ENCODE peak calls at places on chromosomes 7 and 10, in seven cellular contexts. One of them, this sample, is unnamed.

GRCh38 chr7:12801107-12801506 is 113.7 kb downstream of the ARL4A start:
- DNase-seq in activated T-cell treated with anti-CD3 and anti-CD28 coated beads for 48 hours: no peak
- DNase-seq in stimulated activated CD4-positive, alpha-beta T cell treated with anti-CD3 and anti-CD28 coated beads, Interleukin-1b, Interleukin-23, amount 100 ng/mL, for 1 hour: no peak
- DNase-seq in AG09309: no peak
- DNase-seq in EL: no peak
- DNase-seq in Panc1: no peak
- DNase-seq in heart left ventricle: no peak
- DNase-seq in this sample: no peak

GRCh38 chr7:21443149-21443841 is 15.4 kb downstream of the SP4 start:
- DNase-seq in activated T-cell treated with anti-CD3 and anti-CD28 coated beads for 48 hours: no peak
- DNase-seq in stimulated activated CD4-positive, alpha-beta T cell treated with anti-CD3 and anti-CD28 coated beads, Interleukin-1b, Interleukin-23, amount 100 ng/mL, for 1 hour: no peak
- DNase-seq in AG09309: no peak
- DNase-seq in EL: no peak
- DNase-seq in Panc1: no peak
- DNase-seq in heart left ventricle: no peak
- DNase-seq in this sample: no peak

GRCh38 chr7:30804078-30804661 is 33.0 kb downstream of the MINDY4 start:
- DNase-seq in activated T-cell treated with anti-CD3 and anti-CD28 coated beads for 48 hours: no peak
- DNase-seq in stimulated activated CD4-positive, alpha-beta T cell treated with anti-CD3 and anti-CD28 coated beads, Interleukin-1b, Interleukin-23, amount 100 ng/mL, for 1 hour: no peak
- DNase-seq in AG09309: peak; percentile 83
- DNase-seq in EL: peak; percentile 95
- DNase-seq in Panc1: no peak
- DNase-seq in heart left ventricle: no peak
- DNase-seq in this sample: no peak

GRCh38 chr7:128221929-128222403 is 19.1 kb upstream of the LEP start:
- DNase-seq in activated T-cell treated with anti-CD3 and anti-CD28 coated beads for 48 hours: no peak
- DNase-seq in stimulated activated CD4-positive, alpha-beta T cell treated with anti-CD3 and anti-CD28 coated beads, Interleukin-1b, Interleukin-23, amount 100 ng/mL, for 1 hour: no peak
- DNase-seq in AG09309: peak; percentile 13
- DNase-seq in EL: peak; percentile 88
- DNase-seq in Panc1: no peak
- DNase-seq in heart left ventricle: no peak
- DNase-seq in this sample: no peak

GRCh38 chr10:94549221-94549620 is 3.6 kb downstream of the HELLS start:
- DNase-seq in activated T-cell treated with anti-CD3 and anti-CD28 coated beads for 48 hours: no peak
- DNase-seq in stimulated activated CD4-positive, alpha-beta T cell treated with anti-CD3 and anti-CD28 coated beads, Interleukin-1b, Interleukin-23, amount 100 ng/mL, for 1 hour: no peak
- DNase-seq in AG09309: no peak
- DNase-seq in EL: no peak
- DNase-seq in Panc1: no peak
- DNase-seq in heart left ventricle: no peak
- DNase-seq in this sample: no peak

GRCh38 chr10:33134011-33134751 is 176.2 kb upstream of the ITGB1 start:
- DNase-seq in activated T-cell treated with anti-CD3 and anti-CD28 coated beads for 48 hours: peak; percentile 67
- DNase-seq in stimulated activated CD4-positive, alpha-beta T cell treated with anti-CD3 and anti-CD28 coated beads, Interleukin-1b, Interleukin-23, amount 100 ng/mL, for 1 hour: no peak
- DNase-seq in AG09309: peak; percentile 88
- DNase-seq in EL: peak; percentile 96
- DNase-seq in Panc1: peak; percentile 95
- DNase-seq in heart left ventricle: no peak
- DNase-seq in this sample: peak; percentile 71

GRCh38 chr10:26292058-26292457 is 75.5 kb downstream of the GAD2 start:
- DNase-seq in activated T-cell treated with anti-CD3 and anti-CD28 coated beads for 48 hours: no peak
- DNase-seq in stimulated activated CD4-positive, alpha-beta T cell treated with anti-CD3 and anti-CD28 coated beads, Interleukin-1b, Interleukin-23, amount 100 ng/mL, for 1 hour: no peak
- DNase-seq in AG09309: no peak
- DNase-seq in EL: no peak
- DNase-seq in Panc1: no peak
- DNase-seq in heart left ventricle: no peak
- DNase-seq in this sample: no peak

GRCh38 chr10:123449234-123449962 is 216.8 kb upstream of the GPR26 start:
- DNase-seq in activated T-cell treated with anti-CD3 and anti-CD28 coated beads for 48 hours: no peak
- DNase-seq in stimulated activated CD4-positive, alpha-beta T cell treated with anti-CD3 and anti-CD28 coated beads, Interleukin-1b, Interleukin-23, amount 100 ng/mL, for 1 hour: no peak
- DNase-seq in AG09309: no peak
- DNase-seq in EL: no peak
- DNase-seq in Panc1: no peak
- DNase-seq in heart left ventricle: no peak
- DNase-seq in this sample: no peak

GRCh38 chr7:99833289-99833877 is 5.6 kb downstream of the CYP3A43 start:
- DNase-seq in activated T-cell treated with anti-CD3 and anti-CD28 coated beads for 48 hours: no peak
- DNase-seq in stimulated activated CD4-positive, alpha-beta T cell treated with anti-CD3 and anti-CD28 coated beads, Interleukin-1b, Interleukin-23, amount 100 ng/mL, for 1 hour: no peak
- DNase-seq in AG09309: no peak
- DNase-seq in EL: no peak
- DNase-seq in Panc1: no peak
- DNase-seq in heart left ventricle: no peak
- DNase-seq in this sample: no peak

GRCh38 chr10:46545861-46546590 is 10.4 kb downstream of the GPRIN2 start:
- DNase-seq in activated T-cell treated with anti-CD3 and anti-CD28 coated beads for 48 hours: no peak
- DNase-seq in stimulated activated CD4-positive, alpha-beta T cell treated with anti-CD3 and anti-CD28 coated beads, Interleukin-1b, Interleukin-23, amount 100 ng/mL, for 1 hour: no peak
- DNase-seq in AG09309: no peak
- DNase-seq in EL: no peak
- DNase-seq in Panc1: no peak
- DNase-seq in heart left ventricle: peak; percentile 50
- DNase-seq in this sample: no peak

GRCh38 chr7:46369933-46370654 is 449.0 kb upstream of the IGFBP3 start:
- DNase-seq in activated T-cell treated with anti-CD3 and anti-CD28 coated beads for 48 hours: no peak
- DNase-seq in stimulated activated CD4-positive, alpha-beta T cell treated with anti-CD3 and anti-CD28 coated beads, Interleukin-1b, Interleukin-23, amount 100 ng/mL, for 1 hour: no peak
- DNase-seq in AG09309: peak; percentile 84
- DNase-seq in EL: peak; percentile 93
- DNase-seq in Panc1: no peak
- DNase-seq in heart left ventricle: no peak
- DNase-seq in this sample: no peak

GRCh38 chr10:95552680-95553342 is 8.4 kb downstream of the SORBS1 start:
- DNase-seq in activated T-cell treated with anti-CD3 and anti-CD28 coated beads for 48 hours: no peak
- DNase-seq in stimulated activated CD4-positive, alpha-beta T cell treated with anti-CD3 and anti-CD28 coated beads, Interleukin-1b, Interleukin-23, amount 100 ng/mL, for 1 hour: no peak
- DNase-seq in AG09309: no peak
- DNase-seq in EL: no peak
- DNase-seq in Panc1: no peak
- DNase-seq in heart left ventricle: no peak
- DNase-seq in this sample: no peak

GRCh38 chr10:77541944-77542343 is 95.7 kb downstream of the KCNMA1 start:
- DNase-seq in activated T-cell treated with anti-CD3 and anti-CD28 coated beads for 48 hours: no peak
- DNase-seq in stimulated activated CD4-positive, alpha-beta T cell treated with anti-CD3 and anti-CD28 coated beads, Interleukin-1b, Interleukin-23, amount 100 ng/mL, for 1 hour: no peak
- DNase-seq in AG09309: no peak
- DNase-seq in EL: no peak
- DNase-seq in Panc1: no peak
- DNase-seq in heart left ventricle: no peak
- DNase-seq in this sample: no peak

GRCh38 chr10:5563991-5564536 is 39.3 kb downstream of the CALML3 start:
- DNase-seq in activated T-cell treated with anti-CD3 and anti-CD28 coated beads for 48 hours: peak; percentile 31
- DNase-seq in stimulated activated CD4-positive, alpha-beta T cell treated with anti-CD3 and anti-CD28 coated beads, Interleukin-1b, Interleukin-23, amount 100 ng/mL, for 1 hour: peak; percentile 24
- DNase-seq in AG09309: no peak
- DNase-seq in EL: peak; percentile 78
- DNase-seq in Panc1: no peak
- DNase-seq in heart left ventricle: peak; percentile 52
- DNase-seq in this sample: peak; percentile 23

GRCh38 chr10:42952358-42952757 is 124.5 kb upstream of the RET start:
- DNase-seq in activated T-cell treated with anti-CD3 and anti-CD28 coated beads for 48 hours: no peak
- DNase-seq in stimulated activated CD4-positive, alpha-beta T cell treated with anti-CD3 and anti-CD28 coated beads, Interleukin-1b, Interleukin-23, amount 100 ng/mL, for 1 hour: no peak
- DNase-seq in AG09309: no peak
- DNase-seq in EL: peak; percentile 50
- DNase-seq in Panc1: no peak
- DNase-seq in heart left ventricle: peak; percentile 76
- DNase-seq in this sample: no peak

GRCh38 chr7:44637788-44638594 is 31.6 kb downstream of the OGDH start:
- DNase-seq in activated T-cell treated with anti-CD3 and anti-CD28 coated beads for 48 hours: peak; percentile 66
- DNase-seq in stimulated activated CD4-positive, alpha-beta T cell treated with anti-CD3 and anti-CD28 coated beads, Interleukin-1b, Interleukin-23, amount 100 ng/mL, for 1 hour: peak; percentile 49
- DNase-seq in AG09309: peak; percentile 81
- DNase-seq in EL: peak; percentile 86
- DNase-seq in Panc1: peak; percentile 56
- DNase-seq in heart left ventricle: no peak
- DNase-seq in this sample: peak; percentile 63

GRCh38 chr10:132861884-132862461 is 76.0 kb upstream of the NKX6-2 start:
- DNase-seq in activated T-cell treated with anti-CD3 and anti-CD28 coated beads for 48 hours: no peak
- DNase-seq in stimulated activated CD4-positive, alpha-beta T cell treated with anti-CD3 and anti-CD28 coated beads, Interleukin-1b, Interleukin-23, amount 100 ng/mL, for 1 hour: no peak
- DNase-seq in AG09309: no peak
- DNase-seq in EL: no peak
- DNase-seq in Panc1: no peak
- DNase-seq in heart left ventricle: no peak
- DNase-seq in this sample: no peak

GRCh38 chr7:38744746-38745145 is 113.6 kb upstream of the AMPH start:
- DNase-seq in activated T-cell treated with anti-CD3 and anti-CD28 coated beads for 48 hours: no peak
- DNase-seq in stimulated activated CD4-positive, alpha-beta T cell treated with anti-CD3 and anti-CD28 coated beads, Interleukin-1b, Interleukin-23, amount 100 ng/mL, for 1 hour: no peak
- DNase-seq in AG09309: peak; percentile 7
- DNase-seq in EL: peak; percentile 88
- DNase-seq in Panc1: peak; percentile 8
- DNase-seq in heart left ventricle: no peak
- DNase-seq in this sample: no peak

GRCh38 chr7:1916621-1916970 is 246.5 kb downstream of the ELFN1 start:
- DNase-seq in activated T-cell treated with anti-CD3 and anti-CD28 coated beads for 48 hours: no peak
- DNase-seq in stimulated activated CD4-positive, alpha-beta T cell treated with anti-CD3 and anti-CD28 coated beads, Interleukin-1b, Interleukin-23, amount 100 ng/mL, for 1 hour: no peak
- DNase-seq in AG09309: no peak
- DNase-seq in EL: no peak
- DNase-seq in Panc1: no peak
- DNase-seq in heart left ventricle: no peak
- DNase-seq in this sample: no peak

GRCh38 chr7:151686016-151686766 is 166.5 kb upstream of the RHEB start:
- DNase-seq in activated T-cell treated with anti-CD3 and anti-CD28 coated beads for 48 hours: no peak
- DNase-seq in stimulated activated CD4-positive, alpha-beta T cell treated with anti-CD3 and anti-CD28 coated beads, Interleukin-1b, Interleukin-23, amount 100 ng/mL, for 1 hour: no peak
- DNase-seq in AG09309: no peak
- DNase-seq in EL: no peak
- DNase-seq in Panc1: no peak
- DNase-seq in heart left ventricle: no peak
- DNase-seq in this sample: no peak

GRCh38 chr10:127774771-127775559 is 38.0 kb downstream of the FOXI2 start:
- DNase-seq in activated T-cell treated with anti-CD3 and anti-CD28 coated beads for 48 hours: no peak
- DNase-seq in stimulated activated CD4-positive, alpha-beta T cell treated with anti-CD3 and anti-CD28 coated beads, Interleukin-1b, Interleukin-23, amount 100 ng/mL, for 1 hour: no peak
- DNase-seq in AG09309: no peak
- DNase-seq in EL: no peak
- DNase-seq in Panc1: no peak
- DNase-seq in heart left ventricle: no peak
- DNase-seq in this sample: no peak

GRCh38 chr7:82204694-82205093 is 238.9 kb downstream of the CACNA2D1 start:
- DNase-seq in activated T-cell treated with anti-CD3 and anti-CD28 coated beads for 48 hours: no peak
- DNase-seq in stimulated activated CD4-positive, alpha-beta T cell treated with anti-CD3 and anti-CD28 coated beads, Interleukin-1b, Interleukin-23, amount 100 ng/mL, for 1 hour: no peak
- DNase-seq in AG09309: peak; percentile 39
- DNase-seq in EL: peak; percentile 59
- DNase-seq in Panc1: no peak
- DNase-seq in heart left ventricle: no peak
- DNase-seq in this sample: no peak

GRCh38 chr10:4334853-4335252 is 491.2 kb upstream of the AKR1E2 start:
- DNase-seq in activated T-cell treated with anti-CD3 and anti-CD28 coated beads for 48 hours: no peak
- DNase-seq in stimulated activated CD4-positive, alpha-beta T cell treated with anti-CD3 and anti-CD28 coated beads, Interleukin-1b, Interleukin-23, amount 100 ng/mL, for 1 hour: no peak
- DNase-seq in AG09309: no peak
- DNase-seq in EL: no peak
- DNase-seq in Panc1: no peak
- DNase-seq in heart left ventricle: no peak
- DNase-seq in this sample: no peak

GRCh38 chr10:15898046-15898445 is 37.7 kb upstream of the MINDY3 start:
- DNase-seq in activated T-cell treated with anti-CD3 and anti-CD28 coated beads for 48 hours: no peak
- DNase-seq in stimulated activated CD4-positive, alpha-beta T cell treated with anti-CD3 and anti-CD28 coated beads, Interleukin-1b, Interleukin-23, amount 100 ng/mL, for 1 hour: no peak
- DNase-seq in AG09309: no peak
- DNase-seq in EL: peak; percentile 11
- DNase-seq in Panc1: no peak
- DNase-seq in heart left ventricle: no peak
- DNase-seq in this sample: no peak

GRCh38 chr10:48802611-48803046 is 118.0 kb downstream of the WDFY4 start:
- DNase-seq in activated T-cell treated with anti-CD3 and anti-CD28 coated beads for 48 hours: no peak
- DNase-seq in stimulated activated CD4-positive, alpha-beta T cell treated with anti-CD3 and anti-CD28 coated beads, Interleukin-1b, Interleukin-23, amount 100 ng/mL, for 1 hour: no peak
- DNase-seq in AG09309: no peak
- DNase-seq in EL: no peak
- DNase-seq in Panc1: no peak
- DNase-seq in heart left ventricle: no peak
- DNase-seq in this sample: no peak

GRCh38 chr7:105691029-105691691 is 109.9 kb upstream of the EFCAB10 start:
- DNase-seq in activated T-cell treated with anti-CD3 and anti-CD28 coated beads for 48 hours: no peak
- DNase-seq in stimulated activated CD4-positive, alpha-beta T cell treated with anti-CD3 and anti-CD28 coated beads, Interleukin-1b, Interleukin-23, amount 100 ng/mL, for 1 hour: no peak
- DNase-seq in AG09309: no peak
- DNase-seq in EL: peak; percentile 58
- DNase-seq in Panc1: no peak
- DNase-seq in heart left ventricle: no peak
- DNase-seq in this sample: no peak

GRCh38 chr7:70935311-70935710 is 196.6 kb upstream of the GALNT17 start:
- DNase-seq in activated T-cell treated with anti-CD3 and anti-CD28 coated beads for 48 hours: no peak
- DNase-seq in stimulated activated CD4-positive, alpha-beta T cell treated with anti-CD3 and anti-CD28 coated beads, Interleukin-1b, Interleukin-23, amount 100 ng/mL, for 1 hour: no peak
- DNase-seq in AG09309: no peak
- DNase-seq in EL: no peak
- DNase-seq in Panc1: no peak
- DNase-seq in heart left ventricle: no peak
- DNase-seq in this sample: no peak

GRCh38 chr10:78427497-78428031 is 393.9 kb downstream of the RPS24 start:
- DNase-seq in activated T-cell treated with anti-CD3 and anti-CD28 coated beads for 48 hours: no peak
- DNase-seq in stimulated activated CD4-positive, alpha-beta T cell treated with anti-CD3 and anti-CD28 coated beads, Interleukin-1b, Interleukin-23, amount 100 ng/mL, for 1 hour: no peak
- DNase-seq in AG09309: no peak
- DNase-seq in EL: no peak
- DNase-seq in Panc1: no peak
- DNase-seq in heart left ventricle: no peak
- DNase-seq in this sample: no peak

GRCh38 chr7:50869108-50869716 is 86.5 kb upstream of the GRB10 start:
- DNase-seq in activated T-cell treated with anti-CD3 and anti-CD28 coated beads for 48 hours: no peak
- DNase-seq in stimulated activated CD4-positive, alpha-beta T cell treated with anti-CD3 and anti-CD28 coated beads, Interleukin-1b, Interleukin-23, amount 100 ng/mL, for 1 hour: no peak
- DNase-seq in AG09309: peak; percentile 50
- DNase-seq in EL: peak; percentile 81
- DNase-seq in Panc1: peak; percentile 85
- DNase-seq in heart left ventricle: no peak
- DNase-seq in this sample: no peak

GRCh38 chr10:68543004-68543918 is 15.9 kb upstream of the SLC25A16 start:
- DNase-seq in activated T-cell treated with anti-CD3 and anti-CD28 coated beads for 48 hours: no peak
- DNase-seq in stimulated activated CD4-positive, alpha-beta T cell treated with anti-CD3 and anti-CD28 coated beads, Interleukin-1b, Interleukin-23, amount 100 ng/mL, for 1 hour: no peak
- DNase-seq in AG09309: no peak
- DNase-seq in EL: peak; percentile 56
- DNase-seq in Panc1: peak; percentile 46
- DNase-seq in heart left ventricle: no peak
- DNase-seq in this sample: no peak

GRCh38 chr10:108685863-108686531 is 1237.3 kb downstream of the XPNPEP1 start:
- DNase-seq in activated T-cell treated with anti-CD3 and anti-CD28 coated beads for 48 hours: no peak
- DNase-seq in stimulated activated CD4-positive, alpha-beta T cell treated with anti-CD3 and anti-CD28 coated beads, Interleukin-1b, Interleukin-23, amount 100 ng/mL, for 1 hour: no peak
- DNase-seq in AG09309: no peak
- DNase-seq in EL: no peak
- DNase-seq in Panc1: no peak
- DNase-seq in heart left ventricle: no peak
- DNase-seq in this sample: no peak

GRCh38 chr7:129955993-129956543 is 3.3 kb upstream of the UBE2H start:
- DNase-seq in activated T-cell treated with anti-CD3 and anti-CD28 coated beads for 48 hours: no peak
- DNase-seq in stimulated activated CD4-positive, alpha-beta T cell treated with anti-CD3 and anti-CD28 coated beads, Interleukin-1b, Interleukin-23, amount 100 ng/mL, for 1 hour: no peak
- DNase-seq in AG09309: no peak
- DNase-seq in EL: no peak
- DNase-seq in Panc1: no peak
- DNase-seq in heart left ventricle: no peak
- DNase-seq in this sample: no peak

GRCh38 chr10:60414877-60415585 is 25.4 kb upstream of the ANK3 start:
- DNase-seq in activated T-cell treated with anti-CD3 and anti-CD28 coated beads for 48 hours: no peak
- DNase-seq in stimulated activated CD4-positive, alpha-beta T cell treated with anti-CD3 and anti-CD28 coated beads, Interleukin-1b, Interleukin-23, amount 100 ng/mL, for 1 hour: no peak
- DNase-seq in AG09309: peak; percentile 67
- DNase-seq in EL: peak; percentile 96
- DNase-seq in Panc1: no peak
- DNase-seq in heart left ventricle: no peak
- DNase-seq in this sample: no peak

GRCh38 chr7:47295606-47296005 is 286.3 kb downstream of the TNS3 start:
- DNase-seq in activated T-cell treated with anti-CD3 and anti-CD28 coated beads for 48 hours: no peak
- DNase-seq in stimulated activated CD4-positive, alpha-beta T cell treated with anti-CD3 and anti-CD28 coated beads, Interleukin-1b, Interleukin-23, amount 100 ng/mL, for 1 hour: no peak
- DNase-seq in AG09309: no peak
- DNase-seq in EL: no peak
- DNase-seq in Panc1: no peak
- DNase-seq in heart left ventricle: no peak
- DNase-seq in this sample: no peak

GRCh38 chr10:34746094-34746493 is 69.0 kb downstream of the PARD3 start:
- DNase-seq in activated T-cell treated with anti-CD3 and anti-CD28 coated beads for 48 hours: no peak
- DNase-seq in stimulated activated CD4-positive, alpha-beta T cell treated with anti-CD3 and anti-CD28 coated beads, Interleukin-1b, Interleukin-23, amount 100 ng/mL, for 1 hour: no peak
- DNase-seq in AG09309: no peak
- DNase-seq in EL: no peak
- DNase-seq in Panc1: no peak
- DNase-seq in heart left ventricle: no peak
- DNase-seq in this sample: no peak

GRCh38 chr10:122471531-122472177 is 10.3 kb downstream of the HTRA1 start:
- DNase-seq in activated T-cell treated with anti-CD3 and anti-CD28 coated beads for 48 hours: no peak
- DNase-seq in stimulated activated CD4-positive, alpha-beta T cell treated with anti-CD3 and anti-CD28 coated beads, Interleukin-1b, Interleukin-23, amount 100 ng/mL, for 1 hour: no peak
- DNase-seq in AG09309: no peak
- DNase-seq in EL: peak; percentile 36
- DNase-seq in Panc1: no peak
- DNase-seq in heart left ventricle: no peak
- DNase-seq in this sample: no peak

GRCh38 chr7:134831862-134832261 is 52.4 kb downstream of the CALD1 start:
- DNase-seq in activated T-cell treated with anti-CD3 and anti-CD28 coated beads for 48 hours: no peak
- DNase-seq in stimulated activated CD4-positive, alpha-beta T cell treated with anti-CD3 and anti-CD28 coated beads, Interleukin-1b, Interleukin-23, amount 100 ng/mL, for 1 hour: no peak
- DNase-seq in AG09309: no peak
- DNase-seq in EL: no peak
- DNase-seq in Panc1: no peak
- DNase-seq in heart left ventricle: peak; percentile 60
- DNase-seq in this sample: no peak

GRCh38 chr7:153151766-153152165 is 392.2 kb downstream of the ACTR3B start:
- DNase-seq in activated T-cell treated with anti-CD3 and anti-CD28 coated beads for 48 hours: no peak
- DNase-seq in stimulated activated CD4-positive, alpha-beta T cell treated with anti-CD3 and anti-CD28 coated beads, Interleukin-1b, Interleukin-23, amount 100 ng/mL, for 1 hour: no peak
- DNase-seq in AG09309: no peak
- DNase-seq in EL: no peak
- DNase-seq in Panc1: no peak
- DNase-seq in heart left ventricle: no peak
- DNase-seq in this sample: no peak

This sample was measured in activated T-helper 9 cell treated with anti-CD3 and anti-CD28 coated beads, Interleukin-2, amount 50 U/mL, for 16 hours.